ENCODE peak calls at places on chromosomes 7 and 10, in nine cellular contexts. R is NCI-H1105; G is cardiac muscle cell; T is A172; O is stimulated activated CD4-positive, alpha-beta T cell treated with anti-CD3 and anti-CD28 coated beads, Interleukin-15, amount 100 ng/mL, for 1 hour; P is B cell; X is AML-193; H is T-helper 2 cell; D is NCI-H446. A is an unnamed sample.

GRCh38 chr10:29917311-29917710 is 142.1 kb downstream of the JCAD start:
- DNase-seq in R (no peak), G (peak; percentile 33), T (no peak), O (no peak), P (no peak), X (no peak), H (no peak), D (peak; percentile 11), A (no peak)

GRCh38 chr10:124699471-124700292 is 44.5 kb downstream of the FAM53B start:
- DNase-seq in R (no peak), G (no peak), T (no peak), O (no peak), P (no peak), X (no peak), H (no peak), D (no peak), A (no peak)

GRCh38 chr7:24325708-24326107 is 41.7 kb downstream of the NPY start:
- DNase-seq in R (no peak), G (no peak), T (no peak), O (no peak), P (no peak), X (no peak), H (no peak), D (no peak), A (no peak)

GRCh38 chr10:17418249-17418648 is 36.1 kb downstream of the ST8SIA6 start:
- DNase-seq in R (no peak), G (peak; percentile 32), T (no peak), O (no peak), P (no peak), X (no peak), H (no peak), D (no peak), A (no peak)

GRCh38 chr7:25391295-25391861 is 163.1 kb upstream of the NPVF start:
- DNase-seq in R (peak; percentile 20), G (peak; percentile 62), T (peak; percentile 18), O (no peak), P (no peak), X (peak; percentile 2), H (no peak), D (peak; percentile 58), A (no peak)

GRCh38 chr10:119761106-119761505 is 35.3 kb downstream of the INPP5F start:
- DNase-seq in R (no peak), G (peak; percentile 80), T (peak; percentile 60), O (no peak), P (no peak), X (no peak), H (no peak), D (no peak), A (no peak)

GRCh38 chr10:21507066-21507669 is 18.3 kb downstream of the SKIDA1 start:
- DNase-seq in R (no peak), G (no peak), T (no peak), O (no peak), P (no peak), X (no peak), H (no peak), D (no peak), A (no peak)

GRCh38 chr7:32916006-32916405 is 24.4 kb upstream of the KBTBD2 start:
- DNase-seq in R (no peak), G (no peak), T (no peak), O (no peak), P (no peak), X (no peak), H (no peak), D (no peak), A (no peak)

GRCh38 chr10:114095676-114096331 is 52.1 kb downstream of the ADRB1 start:
- DNase-seq in R (no peak), G (no peak), T (no peak), O (no peak), P (no peak), X (peak; percentile 58), H (no peak), D (no peak), A (no peak)

GRCh38 chr10:116526219-116526618 is 19.5 kb upstream of the PNLIP start:
- DNase-seq in R (no peak), G (no peak), T (no peak), O (no peak), P (no peak), X (no peak), H (no peak), D (no peak), A (no peak)

GRCh38 chr7:33107136-33108066 is 1.8 kb downstream of the RP9 start:
- DNase-seq in R (peak; percentile 17), G (peak; percentile 69), T (peak; percentile 42), O (no peak), P (peak; percentile 65), X (peak; percentile 41), H (peak; percentile 24), D (peak; percentile 19), A (no peak)

GRCh38 chr7:157431173-157431950 is 94.6 kb downstream of the DNAJB6 start:
- DNase-seq in R (no peak), G (no peak), T (no peak), O (no peak), P (no peak), X (no peak), H (no peak), D (no peak), A (no peak)

GRCh38 chr10:69101451-69102095 is 13.7 kb downstream of the SRGN start:
- DNase-seq in R (no peak), G (peak; percentile 84), T (peak; percentile 67), O (no peak), P (no peak), X (no peak), H (no peak), D (no peak), A (no peak)

GRCh38 chr7:149885191-149886017 is 11.6 kb downstream of the ATP6V0E2 start:
- DNase-seq in R (no peak), G (no peak), T (peak; percentile 23), O (no peak), P (no peak), X (no peak), H (no peak), D (no peak), A (no peak)

GRCh38 chr7:130353196-130353595 is 8.6 kb downstream of the CPA5 start:
- DNase-seq in R (no peak), G (no peak), T (no peak), O (no peak), P (no peak), X (no peak), H (no peak), D (no peak), A (no peak)

GRCh38 chr7:92306153-92306552 is 60.4 kb downstream of the ANKIB1 start:
- DNase-seq in R (no peak), G (no peak), T (peak; percentile 10), O (no peak), P (no peak), X (no peak), H (no peak), D (no peak), A (no peak)

GRCh38 chr7:41047789-41048191 is 655.1 kb downstream of the INHBA start:
- DNase-seq in R (no peak), G (peak; percentile 52), T (peak; percentile 41), O (no peak), P (no peak), X (no peak), H (no peak), D (no peak), A (no peak)

GRCh38 chr10:79929409-79929904 is 19.4 kb downstream of the SFTPD start:
- DNase-seq in R (peak; percentile 46), G (peak; percentile 79), T (peak; percentile 60), O (peak; percentile 38), P (peak; percentile 47), X (peak; percentile 28), H (peak; percentile 35), D (peak; percentile 40), A (peak; percentile 80)

GRCh38 chr7:116911799-116912198 is 41.5 kb upstream of the ST7 start:
- DNase-seq in R (no peak), G (no peak), T (no peak), O (no peak), P (no peak), X (no peak), H (no peak), D (no peak), A (no peak)

GRCh38 chr7:104838537-104839299 is 175.3 kb upstream of the KMT2E start:
- DNase-seq in R (no peak), G (no peak), T (no peak), O (no peak), P (no peak), X (no peak), H (no peak), D (no peak), A (no peak)

GRCh38 chr7:79114875-79115274 is 338.6 kb downstream of the MAGI2 start:
- DNase-seq in R (peak; percentile 41), G (no peak), T (no peak), O (no peak), P (no peak), X (no peak), H (no peak), D (no peak), A (no peak)

GRCh38 chr10:126639084-126639483 is 31.4 kb downstream of the C10orf90 start:
- DNase-seq in R (no peak), G (no peak), T (peak; percentile 80), O (no peak), P (no peak), X (no peak), H (no peak), D (no peak), A (no peak)

GRCh38 chr7:137546671-137547070 is 203.1 kb upstream of the PTN start:
- DNase-seq in R (no peak), G (peak; percentile 42), T (no peak), O (no peak), P (no peak), X (no peak), H (no peak), D (no peak), A (no peak)

GRCh38 chr7:47465191-47465590 is 116.7 kb downstream of the TNS3 start:
- DNase-seq in R (no peak), G (peak; percentile 38), T (peak; percentile 46), O (no peak), P (no peak), X (no peak), H (no peak), D (no peak), A (no peak)

GRCh38 chr10:12690525-12691139 is 310.9 kb downstream of the CCDC3 start:
- DNase-seq in R (no peak), G (no peak), T (no peak), O (no peak), P (no peak), X (no peak), H (no peak), D (no peak), A (no peak)

GRCh38 chr10:35643151-35643975 is 1.3 kb upstream of the FZD8 start:
- DNase-seq in R (no peak), G (peak; percentile 79), T (no peak), O (no peak), P (no peak), X (no peak), H (no peak), D (peak; percentile 63), A (peak; percentile 31)

GRCh38 chr10:34696423-34696822 is 118.7 kb downstream of the PARD3 start:
- DNase-seq in R (no peak), G (peak; percentile 50), T (peak; percentile 85), O (no peak), P (no peak), X (no peak), H (no peak), D (no peak), A (no peak)

GRCh38 chr10:69685802-69686585 is 55.9 kb downstream of the FAM241B start:
- DNase-seq in R (no peak), G (peak; percentile 55), T (no peak), O (no peak), P (no peak), X (no peak), H (no peak), D (peak; percentile 0), A (peak; percentile 79)

GRCh38 chr7:74203956-74204615 is 5.7 kb upstream of the LAT2 start:
- DNase-seq in R (no peak), G (no peak), T (no peak), O (no peak), P (no peak), X (no peak), H (no peak), D (no peak), A (no peak)

GRCh38 chr10:114242235-114242634 is 3.2 kb downstream of the VWA2 start:
- DNase-seq in R (no peak), G (no peak), T (no peak), O (no peak), P (no peak), X (no peak), H (no peak), D (no peak), A (no peak)

GRCh38 chr10:23046032-23046431 is 49.3 kb upstream of the MSRB2 start:
- DNase-seq in R (peak; percentile 3), G (no peak), T (no peak), O (no peak), P (no peak), X (no peak), H (no peak), D (no peak), A (no peak)